ENCODE peak calls at places on chromosomes 1 and 21, in five cellular contexts. S, U, E, Y and R are unnamed samples.

GRCh38 chr1:157193702-157194391 is 55.7 kb upstream of the ETV3 start:
- DNase-seq in S (peak), U (peak), E (peak), Y (peak), R (peak)

GRCh38 chr1:27332536-27333281 is 9.1 kb upstream of the SYTL1 start:
- DNase-seq in S (peak), U (no peak), E (no peak), Y (peak), R (no peak)

GRCh38 chr1:65176571-65176970 is 28.6 kb downstream of the AK4 start:
- DNase-seq in S (no peak), U (no peak), E (no peak), Y (no peak), R (no peak)

GRCh38 chr1:159921700-159922498 is 3.4 kb downstream of the TAGLN2 start:
- DNase-seq in S (peak), U (no peak), E (no peak), Y (no peak), R (no peak)

GRCh38 chr1:236240690-236241089 is 41.1 kb downstream of the ERO1B start:
- DNase-seq in S (no peak), U (no peak), E (no peak), Y (no peak), R (no peak)

GRCh38 chr1:180157576-180158057 is 2.9 kb downstream of the QSOX1 start:
- DNase-seq in S (peak), U (no peak), E (no peak), Y (no peak), R (no peak)

GRCh38 chr1:237478082-237478481 is 412.6 kb downstream of the ZP4 start:
- DNase-seq in S (no peak), U (no peak), E (no peak), Y (no peak), R (no peak)

GRCh38 chr1:183590225-183591191 is at the start of gene NCF2:
- DNase-seq in S (peak), U (no peak), E (peak), Y (no peak), R (no peak)

GRCh38 chr1:216604771-216605170 is 118.5 kb downstream of the ESRRG start:
- DNase-seq in S (no peak), U (no peak), E (no peak), Y (no peak), R (no peak)

GRCh38 chr1:114270255-114271117 is 116.8 kb upstream of the SYT6 start:
- DNase-seq in S (no peak), U (no peak), E (no peak), Y (no peak), R (no peak)

GRCh38 chr1:37042506-37042905 is 8.2 kb upstream of the GRIK3 start:
- DNase-seq in S (no peak), U (no peak), E (no peak), Y (no peak), R (no peak)

GRCh38 chr1:43766086-43766784 is 58.9 kb downstream of the ST3GAL3 start:
- DNase-seq in S (no peak), U (no peak), E (no peak), Y (peak), R (no peak)

GRCh38 chr21:42231761-42232160 is 12.8 kb downstream of the ABCG1 start:
- DNase-seq in S (no peak), U (no peak), E (no peak), Y (no peak), R (no peak)

GRCh38 chr1:208187499-208188041 is 56.6 kb downstream of the PLXNA2 start:
- DNase-seq in S (no peak), U (no peak), E (no peak), Y (no peak), R (no peak)

GRCh38 chr1:57206038-57206437 is 217.8 kb downstream of the DAB1 start:
- DNase-seq in S (no peak), U (no peak), E (no peak), Y (peak), R (no peak)

GRCh38 chr1:100995196-100995983 is 30.2 kb downstream of the DPH5 start:
- DNase-seq in S (no peak), U (no peak), E (no peak), Y (no peak), R (no peak)

GRCh38 chr1:22490309-22490708 is 38.7 kb downstream of the ZBTB40 start:
- DNase-seq in S (no peak), U (no peak), E (no peak), Y (peak), R (no peak)

GRCh38 chr1:161905269-161905884 is 118.3 kb downstream of the OLFML2B start:
- DNase-seq in S (peak), U (peak), E (peak), Y (no peak), R (no peak)

GRCh38 chr1:116131866-116132605 is 20.8 kb downstream of the MAB21L3 start:
- DNase-seq in S (no peak), U (no peak), E (peak), Y (no peak), R (no peak)

GRCh38 chr1:100423832-100424337 is 71.6 kb downstream of the CDC14A start:
- DNase-seq in S (no peak), U (no peak), E (no peak), Y (no peak), R (no peak)

GRCh38 chr1:212727386-212728181 is 27.9 kb upstream of the BATF3 start:
- DNase-seq in S (no peak), U (no peak), E (no peak), Y (no peak), R (no peak)

GRCh38 chr1:83418558-83418957 is 580.4 kb downstream of the TTLL7 start:
- DNase-seq in S (no peak), U (no peak), E (no peak), Y (no peak), R (no peak)

GRCh38 chr1:164272156-164272555 is 286.8 kb upstream of the PBX1 start:
- DNase-seq in S (no peak), U (no peak), E (no peak), Y (no peak), R (no peak)

GRCh38 chr21:36104306-36105300 is 30.3 kb upstream of the CBR3 start:
- DNase-seq in S (peak), U (no peak), E (peak), Y (peak), R (peak)

GRCh38 chr1:243585982-243586381 is 264.1 kb downstream of the AKT3 start:
- DNase-seq in S (no peak), U (no peak), E (no peak), Y (no peak), R (no peak)

GRCh38 chr1:109877320-109877771 is 33.3 kb upstream of the CSF1 start:
- DNase-seq in S (peak), U (peak), E (peak), Y (peak), R (peak)

GRCh38 chr1:9289090-9289534 is 3.6 kb upstream of the SPSB1 start:
- DNase-seq in S (peak), U (peak), E (peak), Y (peak), R (peak)

DNA sequence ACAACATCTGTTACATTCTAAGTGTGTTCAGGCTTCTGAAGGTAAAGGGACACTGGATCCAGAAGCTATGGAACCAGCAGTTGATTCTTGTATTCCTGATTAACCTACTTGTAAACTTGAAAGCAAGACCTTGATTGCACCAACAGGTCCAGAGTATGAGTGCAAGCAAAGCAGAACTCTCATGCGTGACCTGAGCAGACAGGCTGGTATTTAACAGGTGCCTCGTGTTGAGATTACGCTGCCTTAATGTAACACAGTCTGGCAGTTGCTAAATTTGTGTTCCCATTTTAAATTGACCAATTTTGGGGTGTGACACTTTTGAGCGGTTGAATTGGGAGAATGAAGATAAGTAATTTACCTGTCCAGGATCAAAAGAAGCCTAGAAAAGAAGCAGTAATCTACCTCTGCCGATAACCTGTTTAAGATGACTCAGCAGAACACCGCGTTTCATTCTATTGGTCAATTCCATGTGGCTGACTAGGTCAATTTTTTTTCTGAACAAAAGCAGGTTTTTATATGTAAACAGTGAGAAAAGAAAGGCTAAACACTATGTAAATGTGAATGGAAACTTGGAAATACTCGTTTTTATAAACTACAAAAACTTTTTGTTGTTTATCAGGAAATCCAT is 147.6 kb downstream of the DYRK1A start:
- DNase-seq in S (no peak), U (no peak), E (no peak), Y (no peak), R (no peak)
- H3K27ac ChIP-seq in S (no peak), U (no peak), E (no peak), Y (no peak), R (no peak)

DNA sequence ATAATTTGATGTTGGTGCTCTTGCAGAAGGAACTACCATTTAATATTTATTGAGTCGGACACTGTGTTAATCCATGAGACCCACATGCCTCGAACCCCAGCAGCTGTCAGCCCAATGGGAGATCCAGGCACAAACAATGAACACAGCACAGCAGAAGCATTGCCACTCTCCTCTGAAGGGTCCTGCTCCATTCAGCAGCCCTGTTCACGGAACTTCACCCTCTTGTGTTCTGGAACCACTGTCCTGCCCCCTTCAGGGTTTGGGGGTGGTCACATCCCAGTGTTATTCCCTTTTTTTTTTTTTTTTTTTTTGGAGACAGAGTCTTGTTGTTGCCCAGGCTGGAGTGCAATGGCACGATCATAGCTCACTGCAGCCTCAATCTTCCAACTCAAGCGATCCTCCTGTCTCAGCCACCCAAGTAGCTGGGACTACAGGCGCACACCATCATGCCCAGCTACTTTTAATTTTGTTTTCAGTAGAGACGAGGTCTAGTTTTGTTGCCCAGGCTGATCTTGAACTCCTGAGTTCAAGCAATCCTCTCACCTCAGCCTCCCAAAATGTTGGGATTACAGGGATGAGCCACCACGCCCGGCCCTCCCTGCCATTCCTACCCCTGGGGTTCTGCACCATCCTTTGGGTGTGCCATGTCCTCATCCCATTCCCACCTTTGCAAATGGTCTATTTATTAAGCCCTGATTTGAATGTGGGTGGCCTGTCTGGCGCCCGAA is 70.2 kb downstream of the EVA1C start:
- DNase-seq in S (no peak), U (no peak), E (no peak), Y (no peak), R (no peak)
- H3K27ac ChIP-seq in S (no peak), U (no peak), E (no peak), Y (no peak), R (no peak)

DNA sequence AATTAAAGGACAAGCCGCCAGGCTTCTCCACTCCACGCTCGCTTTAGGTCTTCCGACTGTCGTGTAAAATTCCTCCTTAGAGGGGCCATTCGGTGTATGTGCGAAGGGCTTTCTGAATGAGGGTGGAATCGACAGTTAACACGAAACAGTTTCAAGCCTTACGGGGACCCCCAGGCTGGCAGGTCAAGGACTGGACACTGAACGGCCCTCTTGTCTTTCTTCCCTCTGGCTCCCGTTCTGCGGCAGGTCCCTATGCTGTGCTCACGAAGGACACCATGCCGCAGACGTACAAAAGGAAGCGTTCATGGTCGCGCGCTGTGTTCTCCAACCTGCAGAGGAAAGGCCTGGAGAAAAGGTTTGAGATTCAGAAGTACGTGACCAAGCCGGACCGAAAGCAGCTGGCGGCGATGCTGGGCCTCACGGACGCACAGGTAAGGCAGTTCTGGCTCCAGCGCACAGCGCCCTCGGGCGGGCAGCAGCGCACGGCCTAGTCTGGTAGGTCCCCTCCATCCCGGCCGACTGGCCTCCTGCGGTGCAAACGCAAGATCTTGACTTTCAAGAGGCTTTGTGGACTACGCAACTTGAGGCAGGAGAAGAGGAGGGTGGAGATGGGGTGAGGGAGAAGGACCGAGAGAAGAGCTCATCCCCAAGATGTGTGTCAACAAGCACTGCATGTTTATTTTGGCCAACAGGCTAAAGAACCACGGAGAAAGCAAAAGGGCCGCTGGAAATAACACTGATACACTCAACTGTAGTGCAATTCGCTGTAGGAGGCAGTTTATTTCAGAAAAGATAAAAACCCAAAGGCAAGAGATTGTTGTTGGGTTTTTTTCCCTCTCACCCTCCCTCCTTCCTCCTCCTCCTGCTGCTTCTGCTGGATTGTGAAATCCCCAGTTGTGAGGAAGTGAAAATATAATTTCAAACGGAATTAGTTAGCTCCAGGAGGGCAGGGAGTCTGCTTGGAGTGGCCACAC is 3.0 kb downstream of the HLX start:
- DNase-seq in S (peak), U (no peak), E (no peak), Y (peak), R (no peak)
- H3K27ac ChIP-seq in S (peak), U (peak), E (no peak), Y (no peak), R (no peak)

DNA sequence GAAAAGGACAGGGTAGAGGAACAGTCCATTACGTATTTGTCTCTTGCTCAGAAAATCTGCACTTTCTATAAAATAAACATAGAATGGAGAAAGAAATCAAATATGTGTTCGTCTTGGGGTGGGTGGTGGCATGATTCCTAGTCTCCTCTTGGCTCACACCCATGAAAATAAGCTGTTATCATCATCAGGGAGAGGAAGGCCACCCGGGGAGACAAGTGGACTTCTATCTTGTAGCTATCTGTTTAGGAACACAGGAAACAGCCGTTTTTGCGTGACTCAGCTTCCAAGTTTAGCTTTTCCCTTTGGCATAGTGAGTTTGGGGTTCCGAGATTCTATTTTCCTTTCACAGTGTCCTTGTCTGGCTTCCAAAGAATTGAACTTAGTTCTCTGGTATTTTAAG is 622.3 kb downstream of the PTPRU start:
- DNase-seq in S (no peak), U (no peak), E (no peak), Y (no peak), R (no peak)
- H3K27ac ChIP-seq in S (no peak), U (no peak), E (no peak), Y (no peak), R (no peak)